ENCODE peak calls at places on chromosomes 3 and 15, in seven cellular contexts. L, S, J, X, R, G and O are unnamed samples.
A peak's percentile ranks its signal among the peaks of the same experiment; 100 is the strongest.

GRCh38 chr3:111299070-111299672 is 227.6 kb downstream of the NECTIN3 start:
- DNase-seq in L (no peak), S (no peak), J (peak; percentile 17), X (peak; percentile 56), R (no peak), G (no peak), O (peak; percentile 19)

GRCh38 chr15:83446417-83446816 is 724 bp upstream of the SH3GL3 start:
- DNase-seq in L (no peak), S (no peak), J (no peak), X (no peak), R (no peak), G (no peak), O (no peak)

GRCh38 chr15:22808240-22808639 is 21.8 kb downstream of the NIPA1 start:
- DNase-seq in L (no peak), S (no peak), J (no peak), X (no peak), R (no peak), G (no peak), O (no peak)

GRCh38 chr3:124700880-124701684 is 29.2 kb upstream of the UMPS start:
- DNase-seq in L (no peak), S (no peak), J (peak; percentile 94), X (peak; percentile 66), R (no peak), G (no peak), O (peak; percentile 14)

GRCh38 chr3:27451845-27452244 is 32.3 kb downstream of the SLC4A7 start:
- DNase-seq in L (no peak), S (no peak), J (no peak), X (no peak), R (no peak), G (no peak), O (no peak)

GRCh38 chr3:159854500-159855124 is 134.0 kb upstream of the IL12A start:
- DNase-seq in L (no peak), S (no peak), J (peak; percentile 99), X (peak; percentile 85), R (no peak), G (no peak), O (peak; percentile 89)

GRCh38 chr3:190012314-190012782 is 108.3 kb downstream of the P3H2 start:
- DNase-seq in L (no peak), S (no peak), J (peak; percentile 96), X (peak; percentile 81), R (no peak), G (no peak), O (peak; percentile 39)

GRCh38 chr3:71961378-71961777 is 176.4 kb upstream of the PROK2 start:
- DNase-seq in L (no peak), S (no peak), J (no peak), X (no peak), R (no peak), G (no peak), O (no peak)

GRCh38 chr15:70053703-70054229 is 44.0 kb downstream of the TLE3 start:
- DNase-seq in L (no peak), S (no peak), J (no peak), X (no peak), R (no peak), G (no peak), O (no peak)

GRCh38 chr3:37198547-37198946 is 24.2 kb upstream of the LRRFIP2 start:
- DNase-seq in L (no peak), S (no peak), J (no peak), X (no peak), R (no peak), G (no peak), O (no peak)

GRCh38 chr15:68885070-68885469 is 45.3 kb upstream of the SPESP1 start:
- DNase-seq in L (no peak), S (no peak), J (peak; percentile 41), X (peak; percentile 40), R (no peak), G (no peak), O (peak; percentile 82)

GRCh38 chr15:74978503-74978902 is 16.9 kb upstream of the SCAMP5 start:
- DNase-seq in L (no peak), S (no peak), J (peak; percentile 43), X (peak; percentile 64), R (peak; percentile 54), G (peak; percentile 31), O (peak; percentile 22)

GRCh38 chr3:136733317-136733833 is 18.8 kb downstream of the STAG1 start:
- DNase-seq in L (no peak), S (no peak), J (peak; percentile 53), X (peak; percentile 31), R (no peak), G (no peak), O (peak; percentile 62)